ENCODE peak calls at places on chromosomes 6 and 20, in four cellular contexts. One of them, this sample, is unnamed.

GRCh38 chr6:111774346-111774703 is 98.9 kb downstream of the FYN start:
- DNase-seq in activated naive CD4-positive, alpha-beta T cell treated with anti-CD3 and anti-CD28 coated beads for 36 hours: no peak
- DNase-seq in D341Med: no peak
- DNase-seq in islet precursor cell: no peak
- DNase-seq in this sample: no peak

GRCh38 chr20:10644458-10645204 is 29.2 kb downstream of the JAG1 start:
- DNase-seq in activated naive CD4-positive, alpha-beta T cell treated with anti-CD3 and anti-CD28 coated beads for 36 hours: no peak
- DNase-seq in D341Med: no peak
- DNase-seq in islet precursor cell: no peak
- DNase-seq in this sample: no peak

GRCh38 chr6:143176090-143177021 is 115.7 kb downstream of the AIG1 start:
- DNase-seq in activated naive CD4-positive, alpha-beta T cell treated with anti-CD3 and anti-CD28 coated beads for 36 hours: no peak
- DNase-seq in D341Med: no peak
- DNase-seq in islet precursor cell: peak; percentile 99
- DNase-seq in this sample: no peak

GRCh38 chr6:170160031-170160627 is 130.7 kb downstream of the DLL1 start:
- DNase-seq in activated naive CD4-positive, alpha-beta T cell treated with anti-CD3 and anti-CD28 coated beads for 36 hours: peak; percentile 49
- DNase-seq in D341Med: no peak
- DNase-seq in islet precursor cell: no peak
- DNase-seq in this sample: peak; percentile 52

GRCh38 chr6:169945117-169945516 is 193.7 kb downstream of the ERMARD start:
- DNase-seq in activated naive CD4-positive, alpha-beta T cell treated with anti-CD3 and anti-CD28 coated beads for 36 hours: no peak
- DNase-seq in D341Med: no peak
- DNase-seq in islet precursor cell: no peak
- DNase-seq in this sample: no peak

GRCh38 chr6:36368921-36369880 is 18.3 kb downstream of the ETV7 start:
- DNase-seq in activated naive CD4-positive, alpha-beta T cell treated with anti-CD3 and anti-CD28 coated beads for 36 hours: no peak
- DNase-seq in D341Med: no peak
- DNase-seq in islet precursor cell: peak; percentile 89
- DNase-seq in this sample: no peak

GRCh38 chr20:21048841-21049273 is 57.3 kb downstream of the LINC00237 start:
- DNase-seq in activated naive CD4-positive, alpha-beta T cell treated with anti-CD3 and anti-CD28 coated beads for 36 hours: peak; percentile 56
- DNase-seq in D341Med: peak; percentile 84
- DNase-seq in islet precursor cell: peak; percentile 75
- DNase-seq in this sample: peak; percentile 60

GRCh38 chr20:3068986-3069900 is 2.2 kb upstream of the OXT start:
- DNase-seq in activated naive CD4-positive, alpha-beta T cell treated with anti-CD3 and anti-CD28 coated beads for 36 hours: peak; percentile 62
- DNase-seq in D341Med: peak; percentile 52
- DNase-seq in islet precursor cell: peak; percentile 76
- DNase-seq in this sample: peak; percentile 56

GRCh38 chr6:106098383-106099234 is 12.5 kb downstream of the PRDM1 start:
- DNase-seq in activated naive CD4-positive, alpha-beta T cell treated with anti-CD3 and anti-CD28 coated beads for 36 hours: peak; percentile 96
- DNase-seq in D341Med: no peak
- DNase-seq in islet precursor cell: no peak
- DNase-seq in this sample: peak; percentile 94

GRCh38 chr20:5688431-5688972 is 61.7 kb upstream of the SHLD1 start:
- DNase-seq in activated naive CD4-positive, alpha-beta T cell treated with anti-CD3 and anti-CD28 coated beads for 36 hours: no peak
- DNase-seq in D341Med: no peak
- DNase-seq in islet precursor cell: no peak
- DNase-seq in this sample: no peak

GRCh38 chr6:34514593-34515472 is 41.3 kb downstream of the SPDEF start:
- DNase-seq in activated naive CD4-positive, alpha-beta T cell treated with anti-CD3 and anti-CD28 coated beads for 36 hours: no peak
- DNase-seq in D341Med: peak; percentile 91
- DNase-seq in islet precursor cell: peak; percentile 91
- DNase-seq in this sample: no peak

GRCh38 chr6:11425431-11425871 is 112.1 kb upstream of the TMEM170B start:
- DNase-seq in activated naive CD4-positive, alpha-beta T cell treated with anti-CD3 and anti-CD28 coated beads for 36 hours: no peak
- DNase-seq in D341Med: no peak
- DNase-seq in islet precursor cell: peak; percentile 88
- DNase-seq in this sample: no peak

GRCh38 chr6:33018904-33019303 is 9.5 kb upstream of the HLA-DOA start:
- DNase-seq in activated naive CD4-positive, alpha-beta T cell treated with anti-CD3 and anti-CD28 coated beads for 36 hours: no peak
- DNase-seq in D341Med: no peak
- DNase-seq in islet precursor cell: no peak
- DNase-seq in this sample: peak; percentile 22

GRCh38 chr6:119598883-119599282 is 249.3 kb upstream of the MAN1A1 start:
- DNase-seq in activated naive CD4-positive, alpha-beta T cell treated with anti-CD3 and anti-CD28 coated beads for 36 hours: no peak
- DNase-seq in D341Med: no peak
- DNase-seq in islet precursor cell: no peak
- DNase-seq in this sample: no peak

GRCh38 chr6:36129889-36130671 is at the start of gene MAPK13:
- DNase-seq in activated naive CD4-positive, alpha-beta T cell treated with anti-CD3 and anti-CD28 coated beads for 36 hours: peak; percentile 76
- DNase-seq in D341Med: no peak
- DNase-seq in islet precursor cell: peak; percentile 61
- DNase-seq in this sample: peak; percentile 55

GRCh38 chr20:5748246-5748645 is 2.0 kb upstream of the SHLD1 start:
- DNase-seq in activated naive CD4-positive, alpha-beta T cell treated with anti-CD3 and anti-CD28 coated beads for 36 hours: no peak
- DNase-seq in D341Med: no peak
- DNase-seq in islet precursor cell: no peak
- DNase-seq in this sample: no peak

GRCh38 chr20:60236613-60237012 is 278.4 kb downstream of the CDH26 start:
- DNase-seq in activated naive CD4-positive, alpha-beta T cell treated with anti-CD3 and anti-CD28 coated beads for 36 hours: no peak
- DNase-seq in D341Med: no peak
- DNase-seq in islet precursor cell: no peak
- DNase-seq in this sample: no peak

GRCh38 chr6:52325695-52326471 is 36.1 kb upstream of the PAQR8 start:
- DNase-seq in activated naive CD4-positive, alpha-beta T cell treated with anti-CD3 and anti-CD28 coated beads for 36 hours: no peak
- DNase-seq in D341Med: no peak
- DNase-seq in islet precursor cell: peak; percentile 92
- DNase-seq in this sample: no peak